ENCODE peak calls at places on chromosome 16, in eight cellular contexts. K, I, P, Z, H, J, Y and W are unnamed samples.

GRCh38 chr16:81523387-81524115 is 78.9 kb downstream of the CMIP start:
- DNase-seq in K (peak), I (no peak), P (peak), Z (no peak), H (peak), J (peak), Y (no peak), W (no peak)

GRCh38 chr16:8644151-8644512 is 22.6 kb downstream of the METTL22 start:
- DNase-seq in K (no peak), I (no peak), P (no peak), Z (peak), H (no peak), J (no peak), Y (no peak), W (no peak)

GRCh38 chr16:70725912-70726828 is 40.3 kb upstream of the MTSS2 start:
- DNase-seq in K (no peak), I (peak), P (no peak), Z (peak), H (no peak), J (peak), Y (no peak), W (no peak)

GRCh38 chr16:12081048-12081404 is 104.5 kb downstream of the SNX29 start:
- DNase-seq in K (no peak), I (peak), P (no peak), Z (no peak), H (no peak), J (no peak), Y (no peak), W (no peak)

GRCh38 chr16:79653337-79654000 is 52.9 kb upstream of the MAF start:
- DNase-seq in K (no peak), I (no peak), P (peak), Z (peak), H (no peak), J (no peak), Y (peak), W (no peak)

GRCh38 chr16:88784856-88785105 is 239 bp downstream of the PIEZO1 start:
- DNase-seq in K (no peak), I (no peak), P (no peak), Z (no peak), H (no peak), J (no peak), Y (no peak), W (no peak)

GRCh38 chr16:89629827-89630610 is 16.6 kb downstream of the DPEP1 start:
- DNase-seq in K (no peak), I (no peak), P (no peak), Z (no peak), H (no peak), J (no peak), Y (no peak), W (no peak)

GRCh38 chr16:65422934-65423333 is 301.1 kb upstream of the CDH11 start:
- DNase-seq in K (no peak), I (no peak), P (no peak), Z (no peak), H (no peak), J (no peak), Y (no peak), W (no peak)

GRCh38 chr16:87317766-87318121 is 552 bp upstream of the C16orf95 start:
- DNase-seq in K (peak), I (peak), P (peak), Z (peak), H (no peak), J (peak), Y (peak), W (no peak)

GRCh38 chr16:79758615-79759346 is 158.2 kb upstream of the MAF start:
- DNase-seq in K (no peak), I (no peak), P (peak), Z (no peak), H (no peak), J (no peak), Y (no peak), W (no peak)

GRCh38 chr16:588889-589657 is 793 bp upstream of the RAB40C start:
- DNase-seq in K (peak), I (peak), P (peak), Z (peak), H (peak), J (peak), Y (peak), W (peak)

GRCh38 chr16:674968-675883 is at the start of gene RHBDL1:
- DNase-seq in K (no peak), I (no peak), P (no peak), Z (no peak), H (no peak), J (peak), Y (no peak), W (peak)

GRCh38 chr16:14202697-14203096 is 131.6 kb downstream of the MRTFB start:
- DNase-seq in K (no peak), I (no peak), P (peak), Z (no peak), H (no peak), J (peak), Y (no peak), W (no peak)

GRCh38 chr16:15907863-15908478 is 19.6 kb upstream of the CEP20 start:
- DNase-seq in K (no peak), I (peak), P (peak), Z (peak), H (no peak), J (no peak), Y (no peak), W (no peak)

GRCh38 chr16:9262941-9263340 is 171.5 kb downstream of the HAPSTR1 start:
- DNase-seq in K (no peak), I (no peak), P (no peak), Z (no peak), H (no peak), J (no peak), Y (no peak), W (no peak)

GRCh38 chr16:68116256-68116853 is 31.2 kb downstream of the NFATC3 start:
- DNase-seq in K (no peak), I (no peak), P (peak), Z (no peak), H (no peak), J (peak), Y (no peak), W (no peak)

GRCh38 chr16:89918453-89919347 is at the start of gene MC1R:
- DNase-seq in K (no peak), I (no peak), P (no peak), Z (no peak), H (no peak), J (peak), Y (no peak), W (peak)

GRCh38 chr16:2298621-2299020 is 30.7 kb upstream of the RNPS1 start:
- DNase-seq in K (no peak), I (no peak), P (no peak), Z (no peak), H (no peak), J (no peak), Y (no peak), W (no peak)

GRCh38 chr16:89308391-89309333 is 91.2 kb downstream of the ZNF778 start:
- DNase-seq in K (no peak), I (no peak), P (no peak), Z (no peak), H (no peak), J (no peak), Y (no peak), W (peak)

GRCh38 chr16:12201216-12201615 is 224.7 kb downstream of the SNX29 start:
- DNase-seq in K (no peak), I (no peak), P (no peak), Z (no peak), H (no peak), J (no peak), Y (no peak), W (no peak)

GRCh38 chr16:3118204-3118790 is 5.9 kb downstream of the ZNF205 start:
- DNase-seq in K (no peak), I (no peak), P (peak), Z (no peak), H (no peak), J (no peak), Y (no peak), W (no peak)

DNA sequence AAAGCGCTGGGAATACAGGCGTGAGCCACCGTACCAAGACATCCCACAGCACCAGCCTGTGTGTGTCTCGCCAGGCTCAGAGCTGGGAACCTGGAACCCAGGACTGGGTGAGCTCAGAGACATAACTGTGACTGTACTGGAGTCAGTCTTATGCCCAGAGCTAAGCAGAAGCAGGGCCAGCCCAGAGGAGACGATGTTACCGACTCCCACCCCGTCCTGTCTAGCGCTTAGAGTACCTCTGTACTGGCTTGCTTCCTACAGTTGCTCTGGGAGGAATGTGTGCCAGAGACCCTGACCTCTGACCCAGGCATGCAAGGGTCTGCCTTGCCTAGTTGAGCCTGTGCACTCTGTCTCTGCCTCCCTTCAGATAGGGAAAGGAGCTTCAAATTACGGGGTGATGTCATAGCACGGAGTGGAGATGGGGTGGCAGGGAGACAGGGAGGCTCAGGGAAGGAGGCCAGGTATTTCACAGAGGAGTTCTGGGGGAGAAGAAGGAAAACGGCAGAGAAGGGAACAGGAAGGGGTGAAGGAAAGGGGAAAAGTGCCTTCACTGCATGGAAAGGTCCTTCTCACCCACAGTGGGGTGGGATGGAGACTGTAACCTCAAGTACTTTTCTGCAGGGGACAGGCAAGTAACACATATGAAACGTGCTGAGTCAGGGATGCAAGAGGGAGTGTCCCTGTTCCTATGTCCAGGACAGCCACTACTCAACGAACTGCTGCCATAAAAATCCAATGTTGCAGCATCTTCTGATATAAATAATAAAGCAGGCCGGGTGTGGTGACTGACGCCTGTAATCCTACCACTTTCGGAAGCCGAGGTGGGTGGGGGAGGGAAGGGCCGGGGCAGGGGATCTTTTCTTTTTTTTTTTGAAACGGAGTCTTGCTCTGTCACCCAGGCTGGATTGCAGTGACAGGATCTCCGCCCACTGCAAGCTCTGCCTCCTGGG is 5.8 kb upstream of the ARMC5 start:
- DNase-seq in K (no peak), I (peak), P (peak), Z (peak), H (no peak), J (peak), Y (peak), W (no peak)
- TF ChIP-seq CTCF in K (no peak), I (no peak), P (no peak), Z (no peak), H (no peak), J (no peak), Y (no peak), W (no peak)

DNA sequence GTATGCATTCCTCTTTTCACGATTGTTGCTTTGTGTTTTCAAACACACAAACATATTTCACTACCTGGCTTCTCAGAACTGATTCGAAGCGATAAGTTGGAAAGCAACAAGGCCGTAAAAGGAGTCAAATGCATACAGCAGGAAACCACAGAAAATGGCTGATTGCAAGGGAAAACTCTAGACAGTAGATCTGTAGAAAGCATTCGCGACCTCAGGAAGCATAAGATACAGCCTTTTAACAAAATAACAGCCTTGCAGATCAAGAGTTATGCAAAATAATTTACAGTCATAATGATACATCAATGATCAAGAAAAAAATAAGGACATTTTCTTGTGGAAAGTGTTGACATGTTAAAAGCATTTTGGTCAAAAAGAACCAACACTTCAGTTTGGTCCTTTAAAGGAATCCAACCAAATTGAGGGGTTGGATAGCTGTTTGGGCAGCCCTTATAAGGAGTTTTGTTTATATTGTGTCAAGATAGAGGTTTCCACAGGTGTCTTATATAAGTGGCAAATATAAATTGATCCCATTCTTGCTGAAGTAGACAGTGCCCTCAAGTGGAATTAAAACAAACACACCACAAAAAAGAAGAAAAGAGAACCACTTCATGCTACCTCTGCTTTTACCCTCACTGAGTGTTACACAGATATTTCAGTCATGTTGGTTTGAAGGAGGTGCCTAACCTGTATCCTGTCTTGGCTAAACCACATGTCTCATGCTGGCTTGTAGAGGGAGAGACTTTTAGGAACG is 5.5 kb downstream of the CYLD start:
- DNase-seq in K (no peak), I (no peak), P (peak), Z (no peak), H (no peak), J (peak), Y (no peak), W (no peak)
- TF ChIP-seq CTCF in K (peak), I (no peak), P (peak), Z (peak), H (no peak), J (peak), Y (peak), W (no peak)

GRCh38 chr16:17224859-17225258 is 245.9 kb downstream of the XYLT1 start:
- DNase-seq in K (peak), I (peak), P (no peak), Z (peak), H (no peak), J (peak), Y (peak), W (no peak)
- TF ChIP-seq CTCF in K (no peak), I (no peak), P (no peak), Z (no peak), H (no peak), J (peak), Y (no peak), W (no peak)

GRCh38 chr16:28140788-28141618 is 70.8 kb downstream of the XPO6 start:
- DNase-seq in K (no peak), I (no peak), P (peak), Z (peak), H (no peak), J (no peak), Y (no peak), W (no peak)
- TF ChIP-seq CTCF in K (no peak), I (no peak), P (no peak), Z (no peak), H (no peak), J (no peak), Y (no peak), W (no peak)

GRCh38 chr16:73329363-73330306 is 281.7 kb upstream of the ZFHX3 start:
- DNase-seq in K (no peak), I (no peak), P (no peak), Z (no peak), H (no peak), J (no peak), Y (no peak), W (no peak)
- TF ChIP-seq CTCF in K (no peak), I (no peak), P (no peak), Z (no peak), H (no peak), J (no peak), Y (no peak), W (no peak)

GRCh38 chr16:85917012-85917411 is 18.1 kb downstream of the IRF8 start:
- DNase-seq in K (no peak), I (no peak), P (no peak), Z (no peak), H (no peak), J (no peak), Y (no peak), W (no peak)

GRCh38 chr16:85917959-85918358 is 19.0 kb downstream of the IRF8 start:
- DNase-seq in K (no peak), I (no peak), P (no peak), Z (no peak), H (no peak), J (no peak), Y (no peak), W (no peak)

GRCh38 chr16:85915125-85915845 is 16.3 kb downstream of the IRF8 start:
- DNase-seq in K (no peak), I (no peak), P (no peak), Z (no peak), H (no peak), J (no peak), Y (no peak), W (no peak)

GRCh38 chr16:85914423-85914794 is 15.4 kb downstream of the IRF8 start:
- DNase-seq in K (no peak), I (no peak), P (no peak), Z (no peak), H (no peak), J (no peak), Y (no peak), W (no peak)

GRCh38 chr16:85916141-85916890 is 17.4 kb downstream of the IRF8 start:
- DNase-seq in K (no peak), I (no peak), P (no peak), Z (peak), H (no peak), J (peak), Y (no peak), W (no peak)
- TF ChIP-seq CTCF in K (no peak), I (no peak), P (no peak), Z (no peak), H (no peak), J (no peak), Y (no peak), W (no peak)

GRCh38 chr16:10949424-10949970 is 5.1 kb downstream of the CLEC16A start:
- DNase-seq in K (no peak), I (no peak), P (peak), Z (no peak), H (no peak), J (peak), Y (no peak), W (no peak)
- TF ChIP-seq CTCF in K (no peak), I (no peak), P (no peak), Z (no peak), H (no peak), J (no peak), Y (no peak), W (peak)